ENCODE peak calls at places on chromosome 13, in eight cellular contexts. Q is HCT116, R is SW 1271, D is left lung, E is RCC 7860, S is right cardiac atrium, I is HEK293T, G is iPS DF 6.9. K is an unnamed sample.
A peak's percentile ranks its signal among the peaks of the same experiment; 100 is the strongest.

GRCh38 chr13:94119360-94119936 is 360.0 kb downstream of the DCT start:
- DNase-seq in E (peak; percentile 45), R (no peak), G (no peak), I (no peak), S (no peak), D (peak; percentile 51), Q (no peak), K (no peak)

GRCh38 chr13:28744091-28744536 is 25.3 kb upstream of the SLC46A3 start:
- DNase-seq in Q (no peak), E (no peak), R (no peak), I (no peak), G (no peak), S (peak; percentile 24), D (peak; percentile 53), K (no peak)

GRCh38 chr13:30785146-30785845 is 50.0 kb downstream of the ALOX5AP start:
- DNase-seq in E (no peak), S (no peak), G (no peak), Q (no peak), I (no peak), D (peak; percentile 62), R (no peak), K (no peak)

GRCh38 chr13:48626077-48626449 is 27.7 kb upstream of the CYSLTR2 start:
- DNase-seq in Q (no peak), G (no peak), I (no peak), S (no peak), E (no peak), D (no peak), R (no peak), K (no peak)

GRCh38 chr13:50509771-50510441 is 333.6 kb downstream of the DLEU7 start:
- DNase-seq in G (no peak), I (no peak), D (no peak), R (no peak), S (no peak), E (peak; percentile 74), Q (no peak), K (no peak)

GRCh38 chr13:99991013-99991805 is 9.6 kb downstream of the ZIC2 start:
- DNase-seq in R (no peak), Q (no peak), G (no peak), S (no peak), D (no peak), I (no peak), E (no peak), K (no peak)

GRCh38 chr13:44819245-44819644 is 170.0 kb downstream of the NUFIP1 start:
- DNase-seq in D (no peak), R (peak; percentile 45), E (peak; percentile 72), G (no peak), Q (peak; percentile 85), I (no peak), S (no peak), K (no peak)

GRCh38 chr13:25971499-25972145 is 80.2 kb downstream of the SHISA2 start:
- DNase-seq in D (no peak), G (no peak), I (no peak), S (no peak), E (no peak), R (no peak), Q (no peak), K (peak; percentile 40)

GRCh38 chr13:65461590-65461989 is 1768.5 kb downstream of the PCDH9 start:
- DNase-seq in D (no peak), S (no peak), R (no peak), I (peak; percentile 30), Q (no peak), E (peak; percentile 23), G (no peak), K (no peak)

GRCh38 chr13:27979765-27980279 is 8.7 kb downstream of the URAD start:
- DNase-seq in D (no peak), E (no peak), I (no peak), R (no peak), Q (no peak), S (no peak), G (no peak), K (no peak)

GRCh38 chr13:113764793-113765190 is 5.8 kb downstream of the TMEM255B start:
- DNase-seq in G (no peak), S (no peak), I (no peak), E (no peak), D (no peak), Q (no peak), R (no peak), K (no peak)

GRCh38 chr13:99501952-99502310 is 659 bp downstream of the TM9SF2 start:
- DNase-seq in E (peak; percentile 19), R (no peak), Q (no peak), D (peak; percentile 46), I (no peak), G (no peak), S (peak; percentile 22), K (no peak)

GRCh38 chr13:74153316-74153715 is 19.1 kb upstream of the KLF12 start:
- DNase-seq in Q (no peak), S (no peak), E (no peak), D (no peak), G (no peak), R (no peak), I (no peak), K (no peak)

GRCh38 chr13:93765811-93766210 is 539.2 kb downstream of the GPC6 start:
- DNase-seq in Q (no peak), R (no peak), I (no peak), D (no peak), E (no peak), S (no peak), G (no peak), K (no peak)

GRCh38 chr13:101512650-101513049 is 60.2 kb downstream of the ITGBL1 start:
- DNase-seq in E (no peak), I (no peak), D (no peak), S (no peak), Q (no peak), G (no peak), R (no peak), K (no peak)

GRCh38 chr13:35832551-35832950 is 298.6 kb downstream of the DCLK1 start:
- DNase-seq in S (no peak), Q (no peak), G (no peak), R (no peak), D (no peak), E (no peak), I (no peak), K (no peak)

GRCh38 chr13:64684685-64685431 is 2545.3 kb downstream of the PCDH9 start:
- DNase-seq in I (no peak), S (no peak), G (peak; percentile 52), E (no peak), D (no peak), Q (no peak), R (no peak), K (no peak)

GRCh38 chr13:97810152-97810551 is 143.3 kb upstream of the IPO5 start:
- DNase-seq in Q (peak; percentile 7), E (no peak), S (no peak), G (no peak), I (no peak), D (no peak), R (no peak), K (no peak)

GRCh38 chr13:22812793-22813192 is 368.0 kb upstream of the SGCG start:
- DNase-seq in S (peak; percentile 54), E (no peak), G (no peak), D (no peak), I (no peak), Q (no peak), R (no peak), K (no peak)

GRCh38 chr13:83935566-83935965 is 53.3 kb upstream of the SLITRK1 start:
- DNase-seq in I (no peak), R (no peak), Q (no peak), D (no peak), E (no peak), S (no peak), G (no peak), K (no peak)

GRCh38 chr13:24997367-24997967 is 98.5 kb upstream of the PABPC3 start:
- DNase-seq in S (no peak), E (no peak), I (peak; percentile 5), G (no peak), R (no peak), D (no peak), Q (no peak), K (peak; percentile 30)

GRCh38 chr13:82900453-82900852 is 981.8 kb downstream of the SLITRK1 start:
- DNase-seq in E (no peak), G (no peak), R (no peak), I (no peak), Q (no peak), D (no peak), S (no peak), K (no peak)

GRCh38 chr13:103272770-103273169 is 206.6 kb upstream of the SLC10A2 start:
- DNase-seq in E (peak; percentile 29), R (no peak), D (no peak), S (no peak), G (no peak), Q (no peak), I (no peak), K (no peak)

GRCh38 chr13:59690857-59691500 is 472.7 kb downstream of the DIAPH3 start:
- DNase-seq in Q (no peak), R (no peak), I (no peak), E (no peak), G (no peak), D (no peak), S (no peak), K (no peak)

GRCh38 chr13:44573790-44574465 is 2.2 kb downstream of the TSC22D1 start:
- DNase-seq in R (no peak), D (no peak), Q (no peak), E (no peak), S (no peak), I (peak; percentile 48), G (no peak), K (no peak)

GRCh38 chr13:77815330-77815729 is 103.3 kb downstream of the EDNRB start:
- DNase-seq in I (no peak), G (no peak), Q (no peak), E (no peak), S (no peak), D (no peak), R (no peak), K (no peak)

GRCh38 chr13:106802917-106803316 is 235.0 kb upstream of the ARGLU1 start:
- DNase-seq in Q (no peak), S (no peak), R (no peak), I (no peak), E (no peak), G (no peak), D (no peak), K (no peak)

GRCh38 chr13:114124921-114125320 is 7.5 kb downstream of the RASA3 start:
- DNase-seq in I (no peak), R (no peak), S (no peak), G (no peak), E (peak; percentile 53), Q (no peak), D (no peak), K (peak; percentile 91)

GRCh38 chr13:75258159-75258782 is 223.7 kb downstream of the TBC1D4 start:
- DNase-seq in G (peak; percentile 4), D (no peak), R (no peak), S (no peak), E (peak; percentile 60), I (peak; percentile 51), Q (peak; percentile 23), K (no peak)

GRCh38 chr13:25571237-25571636 is 199.5 kb downstream of the ATP8A2 start:
- DNase-seq in E (no peak), S (no peak), G (no peak), R (no peak), Q (no peak), D (no peak), I (no peak), K (no peak)

GRCh38 chr13:54356849-54357248 is 1328.2 kb downstream of the OLFM4 start:
- DNase-seq in Q (no peak), R (no peak), D (no peak), G (no peak), E (no peak), S (no peak), I (no peak), K (no peak)

GRCh38 chr13:29143864-29144263 is 323.7 kb downstream of the MTUS2 start:
- DNase-seq in Q (no peak), G (no peak), I (no peak), E (no peak), R (no peak), S (no peak), D (no peak), K (no peak)

GRCh38 chr13:111531505-111531904 is 211.1 kb downstream of the TEX29 start:
- DNase-seq in R (no peak), Q (peak; percentile 6), S (no peak), E (no peak), I (peak; percentile 8), G (no peak), D (no peak), K (no peak)

GRCh38 chr13:71517004-71517403 is 350.0 kb downstream of the DACH1 start:
- DNase-seq in E (no peak), I (no peak), S (no peak), R (no peak), Q (peak; percentile 3), G (no peak), D (no peak), K (no peak)

K was measured in naive thymus-derived CD8-positive, alpha-beta T cell.